ENCODE peak calls at places on chromosome 20, in four cellular contexts. Y is AG04450, H is GM12865, E is heart left ventricle. C is an unnamed sample.

GRCh38 chr20:38407321-38407720 is 27.8 kb downstream of the SNHG17 start:
- DNase-seq in H (no peak), Y (no peak), E (no peak), C (no peak)

GRCh38 chr20:50217207-50217949 is 26.7 kb downstream of the CEBPB start:
- DNase-seq in E (no peak), H (no peak), Y (no peak), C (no peak)

GRCh38 chr20:34262488-34263288 is 21.5 kb downstream of the ASIP start:
- DNase-seq in H (peak), Y (no peak), E (peak), C (no peak)

GRCh38 chr20:25065625-25066338 is 7.8 kb upstream of the ACSS1 start:
- DNase-seq in Y (no peak), E (peak), H (peak), C (no peak)

GRCh38 chr20:45783656-45784294 is 7.9 kb downstream of the WFDC3 start:
- DNase-seq in Y (no peak), H (no peak), E (peak), C (no peak)

GRCh38 chr20:57856658-57857057 is 146.8 kb upstream of the PMEPA1 start:
- DNase-seq in E (no peak), Y (no peak), H (no peak), C (no peak)

GRCh38 chr20:57434390-57434700 is 43.1 kb downstream of the RBM38 start:
- DNase-seq in E (no peak), Y (no peak), H (peak), C (no peak)

GRCh38 chr20:5080384-5080877 is 39.3 kb downstream of the PCNA start:
- DNase-seq in E (peak), H (peak), Y (no peak), C (no peak)

GRCh38 chr20:10658876-10659632 is 14.7 kb downstream of the JAG1 start:
- DNase-seq in E (no peak), Y (no peak), H (no peak), C (no peak)

GRCh38 chr20:49578436-49578835 is 10.5 kb upstream of the PTGIS start:
- DNase-seq in H (no peak), Y (no peak), E (no peak), C (no peak)

GRCh38 chr20:35560541-35560940 is 18.7 kb downstream of the ERGIC3 start:
- DNase-seq in Y (no peak), H (no peak), E (no peak), C (no peak)

GRCh38 chr20:1297486-1297885 is 31.4 kb downstream of the SNPH start:
- DNase-seq in H (no peak), E (no peak), Y (no peak), C (no peak)
- TF ChIP-seq CTCF in H (no peak), E (no peak), Y (no peak), C (no peak)

GRCh38 chr20:61445741-61446140 is 193.7 kb downstream of the CDH4 start:
- DNase-seq in E (no peak), Y (no peak), H (no peak), C (no peak)

GRCh38 chr20:61449057-61449456 is 197.0 kb downstream of the CDH4 start:
- DNase-seq in E (no peak), H (no peak), Y (no peak), C (no peak)

GRCh38 chr20:61449916-61450315 is 197.9 kb downstream of the CDH4 start:
- DNase-seq in H (no peak), E (no peak), Y (no peak), C (peak)

GRCh38 chr20:61448396-61448795 is 196.3 kb downstream of the CDH4 start:
- DNase-seq in Y (no peak), E (no peak), H (no peak), C (no peak)

GRCh38 chr20:61447950-61448349 is 195.9 kb downstream of the CDH4 start:
- DNase-seq in H (no peak), Y (no peak), E (no peak), C (no peak)
- H3K4me3 ChIP-seq in H (no peak), Y (no peak), E (no peak), C (no peak)

GRCh38 chr20:6562111-6562510 is 205.4 kb upstream of the BMP2 start:
- DNase-seq in E (no peak), Y (no peak), H (no peak), C (no peak)

GRCh38 chr20:6559791-6560190 is 207.7 kb upstream of the BMP2 start:
- DNase-seq in H (no peak), E (no peak), Y (no peak), C (no peak)

GRCh38 chr20:6560978-6561377 is 206.5 kb upstream of the BMP2 start:
- DNase-seq in Y (no peak), E (no peak), H (no peak), C (no peak)

GRCh38 chr20:6558361-6558760 is 209.1 kb upstream of the BMP2 start:
- DNase-seq in H (no peak), E (no peak), Y (no peak), C (no peak)
- TF ChIP-seq CTCF in H (no peak), E (no peak), Y (no peak), C (peak)

GRCh38 chr20:16729080-16729479 is 746 bp upstream of the SNRPB2 start:
- DNase-seq in E (no peak), H (no peak), Y (no peak), C (no peak)
- H3K4me3 ChIP-seq in E (peak), H (peak), Y (no peak), C (peak)

DNA sequence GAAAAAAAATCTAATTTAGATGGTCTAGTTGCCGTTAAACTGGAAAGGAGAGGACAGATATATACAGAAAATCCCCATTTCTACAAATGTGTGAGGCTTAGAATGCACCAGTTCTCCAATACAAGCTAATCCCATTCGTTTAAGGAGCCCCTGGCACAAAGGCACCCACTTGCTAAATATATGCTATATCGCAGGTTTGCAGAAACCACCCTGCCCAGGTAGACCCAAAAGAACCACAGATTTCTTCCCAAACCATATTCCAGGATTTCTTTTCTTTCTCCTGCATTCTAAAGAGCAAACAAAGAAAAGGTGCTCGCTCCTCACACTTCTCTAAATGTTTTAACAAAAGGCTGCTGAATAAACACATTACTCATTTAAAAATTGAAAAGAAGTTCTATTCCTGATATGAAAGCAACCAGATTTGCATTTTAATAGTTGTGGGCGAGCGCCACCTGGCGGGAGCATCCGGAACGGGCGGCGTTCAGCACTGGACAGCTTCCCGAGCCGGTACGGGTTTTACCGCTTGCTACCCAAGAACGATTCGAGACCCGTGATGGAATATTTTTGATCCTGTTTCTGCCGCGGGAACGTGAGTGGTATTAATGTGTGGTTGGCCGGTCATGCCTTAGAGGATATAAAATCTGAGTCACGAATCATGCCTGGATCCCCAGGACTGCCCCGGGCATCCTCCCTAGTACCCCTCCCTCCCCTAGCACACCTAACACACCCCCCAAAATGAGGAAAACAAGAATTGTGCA is 2.1 kb downstream of the PTPRT start:
- DNase-seq in Y (no peak), E (peak), H (peak), C (no peak)
- TF ChIP-seq CTCF in Y (peak), E (peak), H (peak), C (peak)

DNA sequence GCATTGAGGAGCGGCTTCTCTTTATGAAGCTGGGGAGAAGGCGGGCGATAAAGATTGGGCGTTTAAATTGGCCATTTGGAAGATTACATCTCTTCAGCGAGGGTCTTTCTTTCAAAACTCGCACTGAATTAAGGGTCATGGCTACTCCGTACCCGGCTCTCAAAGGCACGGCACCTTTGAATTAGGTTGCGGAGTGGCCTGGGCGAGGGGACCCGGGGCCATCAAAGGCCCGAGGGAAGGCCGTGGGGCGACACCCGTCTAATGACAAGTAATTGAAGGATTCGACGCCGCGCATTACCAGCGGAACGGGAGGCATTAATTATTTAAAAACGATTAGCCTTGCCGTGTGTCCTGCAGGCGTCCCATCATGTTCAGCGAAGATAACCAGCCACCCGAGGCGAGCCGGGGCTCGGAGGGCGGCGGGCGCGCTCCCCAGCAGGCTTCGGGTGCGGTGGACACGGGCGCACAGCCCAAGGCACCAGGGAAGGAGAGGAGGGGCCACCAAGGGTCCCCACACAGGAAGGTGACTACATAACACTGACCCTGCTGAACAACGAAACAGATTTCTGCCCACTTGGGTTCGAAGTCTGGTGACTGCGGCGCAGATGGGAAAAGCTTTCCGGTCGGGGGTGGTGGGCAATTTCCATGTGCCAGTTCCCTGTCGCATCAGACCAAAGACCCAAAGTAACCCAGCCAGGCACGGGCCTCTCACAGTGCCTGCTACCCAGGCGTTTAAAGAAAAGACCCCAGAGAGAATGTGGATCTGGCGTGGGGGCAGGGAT is 7.4 kb downstream of the FOXA2 start:
- DNase-seq in Y (no peak), H (no peak), E (no peak), C (no peak)
- H3K4me3 ChIP-seq in Y (no peak), H (no peak), E (no peak), C (no peak)

DNA sequence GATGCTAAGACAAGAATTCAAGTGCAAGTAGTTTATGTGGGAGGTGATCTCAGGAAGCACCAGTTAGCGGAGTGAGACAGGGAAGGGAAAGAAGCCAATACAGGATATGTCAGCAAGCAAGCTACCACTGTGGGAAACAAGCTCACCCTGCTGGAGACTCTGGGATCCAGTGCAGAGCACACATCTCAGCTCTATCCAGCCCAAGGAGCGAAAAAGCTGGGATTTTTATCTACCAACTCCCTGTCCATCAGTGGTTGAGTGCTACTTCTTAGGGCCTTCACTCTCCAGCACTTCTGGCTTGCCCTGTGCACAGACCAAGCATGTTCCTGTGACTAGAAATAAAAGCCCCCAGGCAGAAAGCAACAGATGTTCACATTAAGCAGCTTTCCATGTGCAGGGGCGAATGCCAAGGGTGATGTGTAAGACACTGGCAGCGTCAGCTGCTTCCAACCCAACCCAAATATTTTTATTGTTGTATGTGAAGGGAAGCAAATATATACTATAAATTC is 10.8 kb upstream of the RNF24 start:
- DNase-seq in E (no peak), Y (peak), H (no peak), C (no peak)
- TF ChIP-seq CTCF in E (peak), Y (peak), H (no peak), C (peak)

GRCh38 chr20:7799872-7800271 is 140.4 kb downstream of the HAO1 start:
- DNase-seq in Y (no peak), E (no peak), H (no peak), C (no peak)
- H3K4me3 ChIP-seq in Y (no peak), E (no peak), H (no peak), C (no peak)